ENCODE peak calls at places on chromosomes 1 and 21, in nine cellular contexts. C is brain microvascular endothelial cell; N is NCI-H146; M is stimulated activated CD4-positive, alpha-beta T cell treated with anti-CD3 and anti-CD28 coated beads, Interleukin-2, amount 100 ng/mL, for 4 hours; Y is T follicular helper cell; T is caudate nucleus; J is cardiac fibroblast; R is pons; B is WTC11. F is an unnamed sample.

GRCh38 chr1:214584805-214585766 is 17.9 kb upstream of the CENPF start:
- DNase-seq in C (no peak), Y (no peak), J (peak), B (no peak), M (no peak), T (no peak), N (peak), R (peak), F (no peak)

GRCh38 chr1:213179784-213180183 is 128.7 kb downstream of the RPS6KC1 start:
- DNase-seq in C (no peak), J (no peak), B (no peak), T (no peak), Y (no peak), N (peak), R (no peak), M (no peak), F (no peak)

GRCh38 chr1:50268049-50268448 is 155.2 kb downstream of the DMRTA2 start:
- DNase-seq in Y (no peak), J (no peak), C (no peak), B (peak), M (no peak), N (no peak), R (no peak), T (no peak), F (no peak)

GRCh38 chr1:170701962-170702361 is 38.0 kb downstream of the PRRX1 start:
- DNase-seq in B (peak), R (no peak), T (no peak), J (no peak), N (no peak), C (no peak), Y (no peak), M (no peak), F (no peak)

GRCh38 chr1:39001516-39002389 is 10.7 kb downstream of the AKIRIN1 start:
- DNase-seq in T (no peak), N (no peak), B (peak), Y (no peak), R (no peak), J (no peak), M (no peak), C (no peak), F (no peak)

GRCh38 chr1:17802164-17802563 is 47.0 kb downstream of the ACTL8 start:
- DNase-seq in J (peak), B (no peak), C (peak), M (no peak), T (no peak), N (no peak), Y (no peak), R (no peak), F (no peak)

GRCh38 chr1:227558807-227559186 is 4.6 kb upstream of the ZNF678 start:
- DNase-seq in C (no peak), B (no peak), N (no peak), R (no peak), M (no peak), J (no peak), T (no peak), Y (no peak), F (no peak)

GRCh38 chr1:79041666-79042065 is 35.1 kb upstream of the ADGRL4 start:
- DNase-seq in J (peak), C (no peak), N (no peak), M (no peak), Y (no peak), B (no peak), R (no peak), T (no peak), F (no peak)

GRCh38 chr1:109910963-109911798 is 532 bp downstream of the CSF1 start:
- DNase-seq in C (no peak), N (peak), M (no peak), J (peak), B (peak), R (no peak), T (no peak), Y (peak), F (no peak)

GRCh38 chr1:112524251-112524650 is 15.5 kb downstream of the WNT2B start:
- DNase-seq in C (peak), N (no peak), B (peak), J (peak), R (no peak), M (no peak), Y (no peak), T (no peak), F (no peak)

GRCh38 chr1:27530192-27530591 is 40.2 kb upstream of the WASF2 start:
- DNase-seq in N (no peak), R (no peak), J (no peak), M (no peak), Y (no peak), B (no peak), T (no peak), C (no peak), F (no peak)

GRCh38 chr1:33343539-33343938 is 22.6 kb upstream of the A3GALT2 start:
- DNase-seq in Y (no peak), T (no peak), C (peak), N (no peak), B (no peak), M (no peak), R (no peak), J (no peak), F (no peak)

GRCh38 chr1:160177667-160178066 is 12.7 kb upstream of the CASQ1 start:
- DNase-seq in C (no peak), N (no peak), Y (no peak), J (no peak), R (no peak), T (no peak), B (no peak), M (no peak), F (no peak)

GRCh38 chr1:25818569-25818968 is 1.2 kb upstream of the MTFR1L start:
- DNase-seq in B (no peak), J (no peak), T (no peak), N (no peak), M (no peak), C (no peak), R (no peak), Y (no peak), F (no peak)

GRCh38 chr1:47434051-47434842 is 3.6 kb upstream of the FOXD2 start:
- DNase-seq in Y (no peak), N (no peak), M (no peak), J (peak), C (peak), R (peak), B (no peak), T (no peak), F (no peak)

GRCh38 chr1:191634801-191635520 is 523.3 kb upstream of the RGS18 start:
- DNase-seq in C (peak), T (no peak), J (no peak), N (no peak), B (no peak), R (no peak), Y (no peak), M (no peak), F (no peak)

GRCh38 chr1:203137324-203137723 is 9.8 kb downstream of the ADORA1 start:
- DNase-seq in J (no peak), N (no peak), M (no peak), R (no peak), Y (no peak), C (no peak), B (no peak), T (no peak), F (no peak)

GRCh38 chr21:16195476-16195875 is 465.7 kb downstream of the USP25 start:
- DNase-seq in J (peak), Y (no peak), C (peak), B (no peak), N (no peak), M (no peak), T (no peak), R (peak), F (no peak)

GRCh38 chr1:30801826-30802198 is 44.2 kb upstream of the LAPTM5 start:
- DNase-seq in T (no peak), B (peak), R (peak), M (peak), J (peak), N (peak), Y (peak), C (peak), F (no peak)

GRCh38 chr1:21261551-21262281 is 28.5 kb downstream of the ECE1 start:
- DNase-seq in N (no peak), Y (no peak), B (no peak), J (peak), M (no peak), T (no peak), R (no peak), C (peak), F (no peak)

GRCh38 chr1:22291926-22292788 is 149.3 kb upstream of the WNT4 start:
- DNase-seq in B (no peak), Y (no peak), R (no peak), T (no peak), J (no peak), M (no peak), C (no peak), N (peak), F (no peak)

GRCh38 chr1:92291372-92291999 is 7.3 kb downstream of the GLMN start:
- DNase-seq in Y (no peak), J (peak), T (no peak), N (peak), M (no peak), B (no peak), C (peak), R (peak), F (no peak)

GRCh38 chr1:80248886-80249285 is 1242.4 kb upstream of the ADGRL4 start:
- DNase-seq in N (no peak), Y (no peak), B (no peak), J (peak), C (peak), R (no peak), M (no peak), T (no peak), F (no peak)

GRCh38 chr1:45155957-45156356 is 50.4 kb downstream of the ZSWIM5 start:
- DNase-seq in M (no peak), Y (no peak), C (no peak), R (no peak), N (no peak), T (no peak), J (no peak), B (no peak), F (no peak)

GRCh38 chr1:47592296-47592975 is 154.6 kb downstream of the FOXD2 start:
- DNase-seq in R (no peak), M (no peak), T (no peak), C (no peak), J (no peak), N (no peak), B (no peak), Y (no peak), F (no peak)

GRCh38 chr1:243343970-243344749 is 88.3 kb downstream of the SDCCAG8 start:
- DNase-seq in Y (no peak), J (peak), C (no peak), N (peak), M (no peak), B (no peak), R (peak), T (no peak), F (peak)

GRCh38 chr21:28402616-28402989 is 590.1 kb downstream of the LTN1 start:
- DNase-seq in C (no peak), J (peak), Y (no peak), T (no peak), R (no peak), B (no peak), N (no peak), M (no peak), F (no peak)

GRCh38 chr1:28087614-28088167 is 719 bp downstream of the EYA3 start:
- DNase-seq in B (no peak), M (no peak), J (peak), T (no peak), N (peak), C (no peak), R (peak), Y (no peak), F (no peak)

F was measured in keratinocyte.